ENCODE peak calls at places on chromosomes 3 and 15, in ten cellular contexts. J, W, P, N, I, E, U, T, A and Q are unnamed samples.

GRCh38 chr3:184602406-184603155 is 41.0 kb downstream of the EPHB3 start:
- DNase-seq in J (no peak), W (no peak), P (no peak), N (no peak), I (no peak), E (no peak), U (no peak), T (no peak), A (peak), Q (no peak)

GRCh38 chr3:30804983-30805382 is 89.5 kb downstream of the GADL1 start:
- DNase-seq in J (no peak), W (no peak), P (no peak), N (no peak), I (no peak), E (no peak), U (no peak), T (no peak), A (no peak), Q (no peak)

GRCh38 chr3:72338942-72339749 is 509.1 kb downstream of the SHQ1 start:
- DNase-seq in J (no peak), W (no peak), P (peak), N (peak), I (no peak), E (peak), U (peak), T (peak), A (peak), Q (peak)

GRCh38 chr3:99484871-99485270 is 153.5 kb upstream of the COL8A1 start:
- DNase-seq in J (no peak), W (no peak), P (no peak), N (no peak), I (no peak), E (no peak), U (no peak), T (no peak), A (no peak), Q (peak)

GRCh38 chr15:73751481-73751880 is 1.7 kb downstream of the INSYN1 start:
- DNase-seq in J (no peak), W (no peak), P (no peak), N (no peak), I (no peak), E (no peak), U (no peak), T (no peak), A (no peak), Q (no peak)

GRCh38 chr15:85504739-85505676 is 124.6 kb downstream of the AKAP13 start:
- DNase-seq in J (no peak), W (peak), P (no peak), N (peak), I (no peak), E (no peak), U (peak), T (peak), A (peak), Q (peak)

GRCh38 chr3:46629571-46630517 is 17.5 kb downstream of the FAM240A start:
- DNase-seq in J (peak), W (peak), P (peak), N (peak), I (peak), E (peak), U (peak), T (peak), A (peak), Q (peak)

GRCh38 chr3:127184870-127185216 is 8.1 kb upstream of the PRR23E start:
- DNase-seq in J (no peak), W (no peak), P (no peak), N (no peak), I (no peak), E (no peak), U (no peak), T (no peak), A (no peak), Q (no peak)

GRCh38 chr3:42507252-42507651 is 4.8 kb downstream of the VIPR1 start:
- DNase-seq in J (peak), W (no peak), P (no peak), N (peak), I (no peak), E (no peak), U (no peak), T (no peak), A (no peak), Q (no peak)

GRCh38 chr3:126936853-126937395 is 46.0 kb upstream of the PLXNA1 start:
- DNase-seq in J (no peak), W (no peak), P (no peak), N (no peak), I (no peak), E (no peak), U (no peak), T (no peak), A (no peak), Q (peak)

GRCh38 chr15:45181491-45182285 is 6.1 kb downstream of the SHF start:
- DNase-seq in J (no peak), W (no peak), P (no peak), N (no peak), I (no peak), E (no peak), U (no peak), T (no peak), A (no peak), Q (no peak)

GRCh38 chr3:56061227-56061626 is 407.0 kb downstream of the ERC2 start:
- DNase-seq in J (no peak), W (no peak), P (no peak), N (no peak), I (no peak), E (no peak), U (no peak), T (no peak), A (no peak), Q (no peak)

GRCh38 chr3:164222200-164222599 is 856.1 kb downstream of the SI start:
- DNase-seq in J (no peak), W (no peak), P (no peak), N (no peak), I (no peak), E (no peak), U (no peak), T (no peak), A (no peak), Q (no peak)

GRCh38 chr15:35271371-35272043 is 186.4 kb upstream of the NANOGP8 start:
- DNase-seq in J (no peak), W (no peak), P (no peak), N (no peak), I (no peak), E (no peak), U (no peak), T (no peak), A (peak), Q (peak)

GRCh38 chr3:57733790-57734189 is 22.3 kb upstream of the SLMAP start:
- DNase-seq in J (no peak), W (no peak), P (no peak), N (no peak), I (no peak), E (no peak), U (no peak), T (no peak), A (no peak), Q (no peak)

GRCh38 chr3:89560546-89560945 is 453.1 kb downstream of the EPHA3 start:
- DNase-seq in J (no peak), W (no peak), P (no peak), N (no peak), I (no peak), E (no peak), U (no peak), T (no peak), A (peak), Q (no peak)

GRCh38 chr3:149534671-149535394 is 60.3 kb downstream of the TM4SF4 start:
- DNase-seq in J (no peak), W (no peak), P (no peak), N (no peak), I (no peak), E (no peak), U (no peak), T (no peak), A (no peak), Q (peak)

GRCh38 chr3:130918328-130918727 is 24.4 kb downstream of the ATP2C1 start:
- DNase-seq in J (no peak), W (no peak), P (no peak), N (no peak), I (no peak), E (no peak), U (no peak), T (no peak), A (no peak), Q (peak)

GRCh38 chr15:75455982-75456531 is 4.6 kb upstream of the SIN3A start:
- DNase-seq in J (no peak), W (no peak), P (peak), N (peak), I (no peak), E (no peak), U (no peak), T (no peak), A (no peak), Q (peak)

GRCh38 chr3:151999936-152000335 is 126.5 kb downstream of the SUCNR1 start:
- DNase-seq in J (no peak), W (no peak), P (no peak), N (no peak), I (no peak), E (no peak), U (no peak), T (no peak), A (no peak), Q (peak)

GRCh38 chr3:23002846-23003800 is 200.0 kb upstream of the UBE2E2 start:
- DNase-seq in J (no peak), W (no peak), P (no peak), N (no peak), I (no peak), E (no peak), U (no peak), T (no peak), A (peak), Q (peak)

GRCh38 chr3:50150863-50151686 is 4.0 kb upstream of the SEMA3F start:
- DNase-seq in J (no peak), W (no peak), P (no peak), N (no peak), I (no peak), E (no peak), U (no peak), T (no peak), A (peak), Q (no peak)

GRCh38 chr3:38649500-38650247 is at the start of gene SCN5A:
- DNase-seq in J (no peak), W (no peak), P (peak), N (peak), I (peak), E (peak), U (peak), T (no peak), A (peak), Q (peak)

GRCh38 chr15:51089041-51089440 is 5.7 kb downstream of the TNFAIP8L3 start:
- DNase-seq in J (no peak), W (no peak), P (no peak), N (no peak), I (no peak), E (no peak), U (no peak), T (no peak), A (no peak), Q (no peak)

GRCh38 chr15:73937726-73938125 is 11.5 kb downstream of the LOXL1 start:
- DNase-seq in J (no peak), W (no peak), P (no peak), N (no peak), I (no peak), E (no peak), U (no peak), T (no peak), A (no peak), Q (no peak)

GRCh38 chr3:142647856-142648255 is 51.7 kb downstream of the PLS1 start:
- DNase-seq in J (no peak), W (no peak), P (no peak), N (no peak), I (no peak), E (no peak), U (no peak), T (no peak), A (peak), Q (peak)

GRCh38 chr15:25501828-25502446 is 63.1 kb upstream of the UBE3A start:
- DNase-seq in J (no peak), W (no peak), P (no peak), N (no peak), I (no peak), E (no peak), U (no peak), T (peak), A (no peak), Q (peak)

GRCh38 chr3:170614214-170614966 is 28.5 kb upstream of the SLC7A14 start:
- DNase-seq in J (no peak), W (no peak), P (no peak), N (no peak), I (no peak), E (no peak), U (peak), T (peak), A (peak), Q (peak)